ENCODE peak calls at places on chromosomes 7 and 10, in five cellular contexts. O is non-pigmented ciliary epithelial cell; Y is astrocyte; V is activated CD4-positive, alpha-beta T cell treated with anti-CD3 and anti-CD28 coated beads, Interleukin-2, amount 50 U/mL, for 1 hour; C is GM12865. A is an unnamed sample.

GRCh38 chr10:15035385-15036301 is 8.1 kb upstream of the OLAH start:
- DNase-seq in C (peak), O (peak), Y (peak), V (no peak), A (peak)

GRCh38 chr10:80414126-80414898 is 6.0 kb downstream of the PRXL2A start:
- DNase-seq in Y (no peak), C (no peak), O (no peak), V (no peak), A (peak)

GRCh38 chr10:44922021-44922420 is 10.9 kb downstream of the TMEM72 start:
- DNase-seq in O (no peak), C (no peak), Y (no peak), V (no peak), A (no peak)

GRCh38 chr10:8424555-8425201 is 370.2 kb downstream of the GATA3 start:
- DNase-seq in V (no peak), Y (no peak), C (no peak), O (no peak), A (no peak)

GRCh38 chr7:42745357-42746022 is 166.4 kb downstream of the C7orf25 start:
- DNase-seq in C (peak), O (no peak), V (no peak), Y (no peak), A (peak)

GRCh38 chr7:40700653-40701475 is 566.1 kb downstream of the SUGCT start:
- DNase-seq in C (peak), O (no peak), V (peak), Y (peak), A (no peak)

GRCh38 chr10:72277996-72278667 is 4.4 kb downstream of the DDIT4 start:
- DNase-seq in Y (no peak), O (no peak), C (no peak), V (no peak), A (no peak)

GRCh38 chr7:121084748-121085336 is 96.3 kb downstream of the CPED1 start:
- DNase-seq in C (no peak), Y (peak), V (no peak), O (peak), A (no peak)

A was measured in OCI-M1.